ENCODE peak calls at places on chromosomes 6 and 20, in five cellular contexts. One of them, this sample, is unnamed.

GRCh38 chr6:29552512-29553051 is 7.0 kb downstream of the UBD start:
- DNase-seq in cardiac muscle cell: peak
- DNase-seq in pulmonary artery endothelial cell: peak
- DNase-seq in ureter: no peak
- DNase-seq in activated CD8-positive, alpha-beta memory T cell treated with anti-CD3 and anti-CD28 coated beads for 48 hours: no peak
- DNase-seq in this sample: no peak

GRCh38 chr20:39067526-39068216 is 105.5 kb downstream of the DHX35 start:
- DNase-seq in cardiac muscle cell: peak
- DNase-seq in pulmonary artery endothelial cell: no peak
- DNase-seq in ureter: no peak
- DNase-seq in activated CD8-positive, alpha-beta memory T cell treated with anti-CD3 and anti-CD28 coated beads for 48 hours: no peak
- DNase-seq in this sample: no peak

GRCh38 chr6:45991189-45991588 is 24.5 kb downstream of the CLIC5 start:
- DNase-seq in cardiac muscle cell: peak
- DNase-seq in pulmonary artery endothelial cell: no peak
- DNase-seq in ureter: no peak
- DNase-seq in activated CD8-positive, alpha-beta memory T cell treated with anti-CD3 and anti-CD28 coated beads for 48 hours: no peak
- DNase-seq in this sample: no peak

GRCh38 chr20:47122560-47122959 is 227.9 kb downstream of the EYA2 start:
- DNase-seq in cardiac muscle cell: no peak
- DNase-seq in pulmonary artery endothelial cell: no peak
- DNase-seq in ureter: no peak
- DNase-seq in activated CD8-positive, alpha-beta memory T cell treated with anti-CD3 and anti-CD28 coated beads for 48 hours: no peak
- DNase-seq in this sample: no peak

GRCh38 chr6:147161974-147162495 is 42.2 kb upstream of the STXBP5 start:
- DNase-seq in cardiac muscle cell: peak
- DNase-seq in pulmonary artery endothelial cell: peak
- DNase-seq in ureter: no peak
- DNase-seq in activated CD8-positive, alpha-beta memory T cell treated with anti-CD3 and anti-CD28 coated beads for 48 hours: no peak
- DNase-seq in this sample: no peak

GRCh38 chr20:44747166-44748004 is 1.7 kb downstream of the KCNK15 start:
- DNase-seq in cardiac muscle cell: peak
- DNase-seq in pulmonary artery endothelial cell: no peak
- DNase-seq in ureter: peak
- DNase-seq in activated CD8-positive, alpha-beta memory T cell treated with anti-CD3 and anti-CD28 coated beads for 48 hours: peak
- DNase-seq in this sample: peak

GRCh38 chr6:146582857-146583256 is 15.9 kb upstream of the ADGB start:
- DNase-seq in cardiac muscle cell: peak
- DNase-seq in pulmonary artery endothelial cell: no peak
- DNase-seq in ureter: no peak
- DNase-seq in activated CD8-positive, alpha-beta memory T cell treated with anti-CD3 and anti-CD28 coated beads for 48 hours: no peak
- DNase-seq in this sample: no peak

GRCh38 chr6:69880570-69880969 is 14.2 kb downstream of the COL19A1 start:
- DNase-seq in cardiac muscle cell: no peak
- DNase-seq in pulmonary artery endothelial cell: no peak
- DNase-seq in ureter: no peak
- DNase-seq in activated CD8-positive, alpha-beta memory T cell treated with anti-CD3 and anti-CD28 coated beads for 48 hours: no peak
- DNase-seq in this sample: no peak

GRCh38 chr6:28725890-28726348 is 197.9 kb downstream of the TRIM27 start:
- DNase-seq in cardiac muscle cell: no peak
- DNase-seq in pulmonary artery endothelial cell: no peak
- DNase-seq in ureter: no peak
- DNase-seq in activated CD8-positive, alpha-beta memory T cell treated with anti-CD3 and anti-CD28 coated beads for 48 hours: no peak
- DNase-seq in this sample: no peak

GRCh38 chr6:151493495-151494234 is at the start of gene CCDC170:
- DNase-seq in cardiac muscle cell: peak
- DNase-seq in pulmonary artery endothelial cell: no peak
- DNase-seq in ureter: peak
- DNase-seq in activated CD8-positive, alpha-beta memory T cell treated with anti-CD3 and anti-CD28 coated beads for 48 hours: no peak
- DNase-seq in this sample: no peak

GRCh38 chr6:148367418-148368024 is 24.9 kb downstream of the SASH1 start:
- DNase-seq in cardiac muscle cell: peak
- DNase-seq in pulmonary artery endothelial cell: peak
- DNase-seq in ureter: no peak
- DNase-seq in activated CD8-positive, alpha-beta memory T cell treated with anti-CD3 and anti-CD28 coated beads for 48 hours: no peak
- DNase-seq in this sample: peak

GRCh38 chr6:167487706-167488664 is 163.1 kb downstream of the TTLL2 start:
- DNase-seq in cardiac muscle cell: no peak
- DNase-seq in pulmonary artery endothelial cell: no peak
- DNase-seq in ureter: no peak
- DNase-seq in activated CD8-positive, alpha-beta memory T cell treated with anti-CD3 and anti-CD28 coated beads for 48 hours: no peak
- DNase-seq in this sample: no peak

GRCh38 chr6:36618366-36619355 is 24.5 kb downstream of the SRSF3 start:
- DNase-seq in cardiac muscle cell: no peak
- DNase-seq in pulmonary artery endothelial cell: no peak
- DNase-seq in ureter: no peak
- DNase-seq in activated CD8-positive, alpha-beta memory T cell treated with anti-CD3 and anti-CD28 coated beads for 48 hours: no peak
- DNase-seq in this sample: peak

GRCh38 chr20:51022803-51023616 is at the start of gene KCNG1:
- DNase-seq in cardiac muscle cell: peak
- DNase-seq in pulmonary artery endothelial cell: peak
- DNase-seq in ureter: peak
- DNase-seq in activated CD8-positive, alpha-beta memory T cell treated with anti-CD3 and anti-CD28 coated beads for 48 hours: peak
- DNase-seq in this sample: no peak

GRCh38 chr6:36953931-36954261 is 642 bp upstream of the PI16 start:
- DNase-seq in cardiac muscle cell: no peak
- DNase-seq in pulmonary artery endothelial cell: no peak
- DNase-seq in ureter: no peak
- DNase-seq in activated CD8-positive, alpha-beta memory T cell treated with anti-CD3 and anti-CD28 coated beads for 48 hours: no peak
- DNase-seq in this sample: no peak